ENCODE peak calls at places on chromosomes 12 and 14, in seven cellular contexts. G is adrenal gland, F is neuronal stem cell, X is neural progenitor cell, C is lung, T is esophagus squamous epithelium, E is PC-9. H is an unnamed sample. For H3K36me3, the result is how much of the 10 kb centered on the place peaks cover.

GRCh38 chr14:77761205-77761931 is 412 bp upstream of the SNW1 start:
- DNase-seq in X (peak), T (no peak), C (peak), E (peak), F (no peak), G (peak), H (peak)

GRCh38 chr14:22220427-22220826 is 368.6 kb downstream of the DAD1 start:
- DNase-seq in F (no peak), T (no peak), E (no peak), X (no peak), G (no peak), C (no peak), H (no peak)

GRCh38 chr12:27161458-27162228 is 79.3 kb upstream of the C12orf71 start:
- DNase-seq in G (no peak), T (no peak), E (no peak), X (no peak), F (no peak), C (no peak), H (no peak)

GRCh38 chr12:13084898-13085640 is 18.4 kb downstream of the GSG1 start:
- DNase-seq in E (no peak), F (no peak), C (no peak), X (no peak), T (no peak), G (no peak), H (no peak)

GRCh38 chr14:104049576-104050240 is 35.8 kb upstream of the ASPG start:
- DNase-seq in X (no peak), C (no peak), F (no peak), G (no peak), E (no peak), T (no peak), H (no peak)

GRCh38 chr12:98861232-98861631 is 216.1 kb downstream of the APAF1 start:
- DNase-seq in E (no peak), G (no peak), T (no peak), F (no peak), X (no peak), C (no peak), H (no peak)

GRCh38 chr14:102504302-102504950 is 5.2 kb downstream of the ANKRD9 start:
- DNase-seq in T (no peak), G (no peak), E (no peak), X (no peak), F (no peak), C (no peak), H (no peak)

GRCh38 chr12:26196424-26196722 is 1.0 kb downstream of the SSPN start:
- DNase-seq in T (no peak), X (no peak), E (no peak), F (no peak), G (no peak), C (no peak), H (no peak)

GRCh38 chr14:64644629-64645028 is 59.6 kb upstream of the PLEKHG3 start:
- DNase-seq in C (no peak), X (no peak), E (no peak), G (no peak), T (no peak), F (no peak), H (no peak)

GRCh38 chr14:49863483-49864262 is 11.1 kb upstream of the NEMF start:
- DNase-seq in F (no peak), E (no peak), T (no peak), G (peak), X (peak), C (no peak), H (no peak)

GRCh38 chr12:131015581-131016337 is 62.1 kb downstream of the ADGRD1 start:
- DNase-seq in G (no peak), E (no peak), C (no peak), T (no peak), F (no peak), X (no peak), H (no peak)

GRCh38 chr14:99257673-99258221 is 14.2 kb downstream of the BCL11B start:
- DNase-seq in X (no peak), E (no peak), T (no peak), G (no peak), C (no peak), F (no peak), H (no peak)

GRCh38 chr12:106743270-106743988 is 31.1 kb upstream of the RIC8B start:
- DNase-seq in T (no peak), X (peak), E (no peak), G (no peak), F (peak), C (no peak), H (no peak)

GRCh38 chr14:44438936-44439335 is 68.1 kb downstream of the FSCB start:
- DNase-seq in G (no peak), X (no peak), E (no peak), T (no peak), F (no peak), C (no peak), H (no peak)

GRCh38 chr12:25796523-25797000 is 161.9 kb upstream of the RASSF8 start:
- DNase-seq in F (no peak), G (no peak), E (no peak), X (no peak), C (no peak), T (no peak), H (no peak)

GRCh38 chr12:71045781-71046180 is 112.0 kb downstream of the TSPAN8 start:
- DNase-seq in G (no peak), E (no peak), F (no peak), C (no peak), X (no peak), T (no peak), H (peak)

GRCh38 chr14:84343637-84344036 is 1186.3 kb upstream of the FLRT2 start:
- DNase-seq in G (no peak), X (no peak), T (no peak), E (no peak), F (no peak), C (no peak), H (no peak)

GRCh38 chr14:103065861-103066260 is 8.5 kb upstream of the CDC42BPB start:
- DNase-seq in F (no peak), G (no peak), C (no peak), X (no peak), T (no peak), E (no peak), H (no peak)

GRCh38 chr14:85296466-85297210 is 233.3 kb upstream of the FLRT2 start:
- DNase-seq in F (no peak), C (no peak), E (no peak), T (no peak), X (no peak), G (peak), H (no peak)

GRCh38 chr12:124694846-124695497 is 127.6 kb upstream of the NCOR2 start:
- DNase-seq in C (no peak), F (no peak), G (no peak), T (no peak), E (peak), X (no peak), H (peak)

GRCh38 chr12:122835693-122836026 is 403 bp downstream of the HIP1R start:
- DNase-seq in C (no peak), E (no peak), X (no peak), T (no peak), G (no peak), F (no peak), H (no peak)

GRCh38 chr12:24709201-24709600 is 239.7 kb downstream of the BCAT1 start:
- DNase-seq in E (no peak), T (no peak), C (no peak), X (no peak), G (no peak), F (no peak), H (no peak)

GRCh38 chr12:18861287-18861858 is 123.5 kb downstream of the CAPZA3 start:
- DNase-seq in C (no peak), T (no peak), F (no peak), G (no peak), X (no peak), E (no peak), H (no peak)

GRCh38 chr14:101253948-101254347 is 307.3 kb upstream of the DIO3 start:
- DNase-seq in G (no peak), F (no peak), T (no peak), E (no peak), X (no peak), C (no peak), H (no peak)

GRCh38 chr12:121524196-121524930 is 56.5 kb downstream of the KDM2B start:
- DNase-seq in C (no peak), E (no peak), T (no peak), F (no peak), X (peak), G (no peak), H (no peak)

GRCh38 chr14:87813211-87813610 is 179.8 kb downstream of the GALC start:
- DNase-seq in C (no peak), E (no peak), T (no peak), X (no peak), G (no peak), F (no peak), H (no peak)

GRCh38 chr12:115749071-115749470 is 528.4 kb downstream of the MED13L start:
- DNase-seq in G (no peak), C (no peak), E (no peak), X (no peak), F (no peak), T (no peak), H (no peak)

GRCh38 chr14:36238666-36239363 is 62.3 kb upstream of the PTCSC3 start:
- DNase-seq in E (no peak), T (no peak), F (no peak), C (peak), G (no peak), X (no peak), H (peak)

GRCh38 chr12:122643207-122643805 is 59.9 kb downstream of the HCAR2 start:
- DNase-seq in F (no peak), X (peak), E (no peak), T (no peak), C (no peak), G (no peak), H (no peak)

GRCh38 chr12:92078167-92079053 is 67.2 kb downstream of the BTG1 start:
- DNase-seq in T (no peak), G (no peak), E (peak), C (no peak), X (no peak), F (no peak), H (peak)

GRCh38 chr12:53023-53734 is 13.4 kb upstream of the IQSEC3 start:
- DNase-seq in G (no peak), F (no peak), T (no peak), X (peak), C (no peak), E (no peak), H (no peak)

GRCh38 chr12:23552417-23552816 is 397.1 kb downstream of the SOX5 start:
- DNase-seq in T (no peak), G (no peak), X (no peak), F (no peak), E (no peak), C (no peak), H (no peak)

GRCh38 chr12:31257784-31258183 is 68.2 kb downstream of the SINHCAF start:
- DNase-seq in X (no peak), E (no peak), F (no peak), T (no peak), G (no peak), C (no peak), H (no peak)

GRCh38 chr14:95515080-95515489 is 1.4 kb downstream of the SYNE3 start:
- DNase-seq in X (peak), C (no peak), F (no peak), T (no peak), E (no peak), G (peak), H (peak)

GRCh38 chr14:93857500-93857899 is 69.2 kb upstream of the PRIMA1 start:
- DNase-seq in E (no peak), T (no peak), G (no peak), X (peak), F (no peak), C (no peak), H (peak)

GRCh38 chr14:50055461-50056228 is 60.7 kb downstream of the VCPKMT start:
- DNase-seq in X (peak), T (no peak), F (no peak), E (no peak), G (no peak), C (no peak), H (no peak)

GRCh38 chr12:59149995-59150642 is 229.8 kb upstream of the LRIG3 start:
- DNase-seq in E (peak), F (peak), C (no peak), G (no peak), X (peak), T (no peak), H (no peak)

GRCh38 chr14:52007637-52008036 is 18.3 kb downstream of the RTRAF start:
- DNase-seq in C (no peak), F (no peak), T (no peak), E (no peak), X (no peak), G (no peak), H (no peak)

GRCh38 chr14:52011557-52011956 is 22.2 kb downstream of the RTRAF start:
- DNase-seq in F (no peak), G (no peak), T (no peak), C (no peak), E (no peak), X (no peak), H (no peak)

GRCh38 chr14:52012635-52013034 is 23.3 kb downstream of the RTRAF start:
- DNase-seq in T (no peak), C (no peak), X (no peak), G (peak), E (no peak), F (no peak), H (peak)

GRCh38 chr14:52008136-52008535 is 18.8 kb downstream of the RTRAF start:
- DNase-seq in T (no peak), E (no peak), C (no peak), F (no peak), X (no peak), G (no peak), H (no peak)

DNA sequence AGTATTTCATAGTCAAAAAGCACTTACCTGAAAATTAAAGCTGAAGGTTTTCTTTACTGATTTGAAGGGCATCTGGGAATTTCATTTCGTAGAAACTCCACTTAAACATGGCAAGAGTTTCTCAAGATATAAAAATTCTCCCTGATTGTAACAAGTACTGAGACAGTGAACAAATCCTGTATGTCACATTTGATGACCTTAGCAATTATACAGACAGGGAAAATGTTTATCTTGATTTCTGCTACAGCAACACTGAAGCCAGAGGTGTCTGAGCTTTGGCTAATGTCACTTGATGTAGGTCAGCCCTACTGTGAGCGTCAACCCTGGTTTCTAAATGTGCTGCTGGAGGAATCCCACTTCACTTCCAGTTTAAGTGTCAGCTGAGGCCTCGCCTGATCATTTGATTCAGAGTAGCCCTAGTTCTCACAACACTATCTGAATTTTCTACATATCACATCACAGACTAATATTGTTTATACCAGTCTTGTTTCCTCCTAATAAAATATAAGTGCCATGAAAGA is 20.9 kb downstream of the RTRAF start:
- DNase-seq in C (no peak), G (no peak), T (no peak), X (no peak), F (no peak), E (no peak), H (no peak)
- H3K36me3 ChIP-seq in C (under half), G (under half), T (under half), X (under half), F (under half), E (under half), H (under half)

DNA sequence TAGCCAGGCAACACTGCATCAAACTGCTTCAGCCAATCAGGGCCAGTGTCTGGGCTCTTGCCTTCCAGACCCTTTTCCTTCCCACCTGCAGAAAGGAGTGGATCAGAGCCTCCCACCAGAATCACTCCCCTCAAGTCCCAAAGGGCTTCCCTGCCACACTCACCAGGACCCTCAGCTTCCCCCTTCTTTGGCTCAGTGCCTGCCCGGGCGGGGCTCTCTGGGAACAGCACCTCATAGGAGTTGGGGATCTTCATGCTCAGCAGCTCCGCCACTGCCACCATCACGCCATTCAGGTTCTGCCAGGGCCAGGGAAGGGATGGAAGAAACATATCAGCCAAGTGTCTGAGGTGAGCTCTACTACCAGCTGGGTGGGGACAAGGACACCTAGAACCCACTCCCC is 9.3 kb upstream of the PRKAG1 start:
- DNase-seq in T (no peak), G (no peak), E (no peak), F (no peak), X (no peak), C (no peak), H (no peak)
- H3K36me3 ChIP-seq in T (half or more), G (under half), E (under half), F (half or more), X (under half), C (under half), H (half or more)

DNA sequence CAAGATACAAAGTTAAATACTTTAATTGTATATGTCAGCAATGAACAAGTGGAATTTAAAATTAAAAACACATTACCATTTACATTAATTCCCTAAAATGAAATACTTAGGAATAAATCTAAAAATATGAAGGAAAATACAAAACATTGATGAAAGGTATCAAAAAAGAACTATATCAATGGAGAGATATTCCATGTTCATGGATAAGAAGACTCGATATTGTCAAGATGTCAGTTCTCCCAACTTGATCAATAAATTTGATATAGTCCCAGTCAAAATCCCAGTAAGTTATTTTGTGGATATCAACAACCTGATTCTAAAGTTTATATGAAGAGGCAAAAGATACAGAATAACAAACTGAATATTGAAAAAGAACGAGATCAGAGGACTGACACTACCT is 33.5 kb downstream of the GPR68 start:
- DNase-seq in X (no peak), F (no peak), T (no peak), G (no peak), E (no peak), C (no peak), H (no peak)
- H3K36me3 ChIP-seq in X (under half), F (under half), T (under half), G (under half), E (under half), C (under half), H (under half)

DNA sequence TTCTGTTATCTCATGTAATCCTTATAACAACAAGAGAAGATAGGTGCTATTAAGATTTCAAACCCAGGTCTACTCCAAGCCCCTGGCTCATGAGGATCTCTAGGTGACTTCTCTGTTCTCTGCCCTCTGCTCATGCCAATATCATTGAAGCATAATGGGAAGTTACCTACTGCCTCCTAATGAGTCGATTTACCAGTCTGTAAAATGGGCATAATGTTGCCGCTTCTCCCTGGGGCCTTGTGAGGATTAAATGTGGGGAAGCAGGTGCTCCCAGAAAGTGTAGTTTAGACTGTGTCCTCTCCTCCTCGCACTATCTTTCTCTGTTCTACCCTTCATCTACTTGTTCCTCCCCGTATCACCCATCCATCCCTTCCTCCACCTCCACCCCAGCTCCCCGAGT is 169.2 kb upstream of the LHX5 start:
- DNase-seq in C (no peak), X (no peak), T (no peak), G (no peak), F (no peak), E (no peak), H (no peak)
- H3K36me3 ChIP-seq in C (under half), X (under half), T (under half), G (under half), F (under half), E (under half), H (under half)

DNA sequence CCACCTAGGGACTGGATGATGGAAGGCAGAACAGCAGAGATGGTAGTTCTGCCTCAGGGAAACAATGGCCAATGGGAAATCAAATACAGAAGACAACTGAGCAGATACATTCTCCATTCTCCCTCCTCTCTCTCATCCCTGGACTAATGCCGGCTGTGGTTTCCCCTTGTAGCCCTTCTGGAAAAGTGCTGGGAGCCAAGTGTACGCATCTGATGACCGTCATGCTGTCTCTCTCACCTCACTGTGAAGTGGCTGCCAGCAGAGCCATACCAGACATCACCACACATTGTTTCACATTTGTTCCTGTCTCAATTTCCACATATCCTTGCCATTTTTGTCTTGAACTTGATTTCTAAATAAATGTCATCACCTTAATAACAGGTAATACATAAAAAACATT is 3.1 kb downstream of the TAS2R46 start:
- DNase-seq in C (no peak), G (no peak), F (no peak), E (no peak), X (no peak), T (no peak), H (no peak)
- H3K36me3 ChIP-seq in C (under half), G (under half), F (under half), E (under half), X (under half), T (under half), H (under half)

DNA sequence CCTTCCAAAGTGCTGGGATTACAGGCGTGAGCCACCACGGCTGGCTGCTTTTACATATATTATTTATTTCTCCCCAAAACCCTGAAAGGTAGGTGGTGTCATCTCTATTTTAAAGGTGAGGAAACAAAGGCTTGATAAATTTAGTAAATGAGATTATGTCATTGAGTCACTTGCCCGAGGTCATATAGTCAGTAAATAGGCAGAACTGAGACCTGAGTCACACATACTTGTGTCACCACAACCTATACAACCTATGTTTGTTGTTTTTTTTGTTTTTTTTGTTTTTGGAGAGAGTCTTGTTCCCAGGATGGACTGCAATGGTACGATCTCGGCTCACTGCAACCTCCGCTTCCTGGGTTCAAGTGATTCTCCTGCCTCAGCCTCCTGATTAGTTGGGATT is 12.8 kb downstream of the TSFM start:
- DNase-seq in C (no peak), T (no peak), G (no peak), X (no peak), F (no peak), E (no peak), H (no peak)
- H3K36me3 ChIP-seq in C (under half), T (under half), G (under half), X (under half), F (under half), E (under half), H (half or more)

H was measured in MG63.